ENCODE peak calls at places on chromosomes 11 and 22, in seven cellular contexts. D is naive thymus-derived CD4-positive, alpha-beta T cell; G is WERI-Rb-1; A is neuronal stem cell; T is cardiac muscle cell; H is CD4-positive, alpha-beta T cell; Y is effector memory CD4-positive, alpha-beta T cell. I is an unnamed sample. For H3K9me3, the result is how much of the 10 kb centered on the place peaks cover.

GRCh38 chr22:29093030-29093429 is 20.2 kb downstream of the KREMEN1 start:
- DNase-seq in G (no peak), A (no peak), T (no peak), H (no peak), Y (no peak), D (no peak), I (no peak)

GRCh38 chr11:111665779-111666178 is 63.5 kb downstream of the SIK2 start:
- DNase-seq in A (peak), D (no peak), H (no peak), Y (no peak), G (no peak), T (peak), I (no peak)

GRCh38 chr11:8055111-8055835 is 25.7 kb upstream of the TUB start:
- DNase-seq in D (no peak), H (no peak), A (no peak), T (no peak), Y (no peak), G (no peak), I (no peak)

GRCh38 chr22:45019861-45020655 is 10.3 kb upstream of the PHF21B start:
- DNase-seq in A (no peak), D (no peak), T (no peak), H (no peak), G (no peak), Y (no peak), I (no peak)

GRCh38 chr11:65498727-65498976 is 193 bp upstream of the MALAT1 start:
- DNase-seq in G (no peak), D (no peak), H (no peak), A (no peak), T (no peak), Y (no peak), I (no peak)

GRCh38 chr11:124276081-124276480 is 19.9 kb downstream of the OR8G5 start:
- DNase-seq in G (no peak), Y (no peak), D (no peak), H (no peak), T (no peak), A (no peak), I (no peak)

GRCh38 chr22:36425977-36426523 is 38.3 kb upstream of the MYH9 start:
- DNase-seq in D (no peak), H (no peak), G (peak), A (no peak), T (peak), Y (no peak), I (no peak)

GRCh38 chr11:6413791-6414231 is 5.1 kb downstream of the APBB1 start:
- DNase-seq in T (peak), G (no peak), A (no peak), Y (peak), D (peak), H (peak), I (peak)

GRCh38 chr11:125950696-125951645 is 5.1 kb downstream of the VSIG10L2 start:
- DNase-seq in H (no peak), D (no peak), Y (no peak), G (no peak), T (no peak), A (no peak), I (no peak)

GRCh38 chr11:64654958-64655541 is 64.0 kb downstream of the SLC22A12 start:
- DNase-seq in G (no peak), A (no peak), H (no peak), D (no peak), Y (no peak), T (no peak), I (no peak)

GRCh38 chr22:39352301-39352867 is 2.6 kb downstream of the SYNGR1 start:
- DNase-seq in D (no peak), Y (no peak), H (no peak), G (no peak), A (no peak), T (no peak), I (no peak)

GRCh38 chr11:79244175-79244804 is 196.5 kb downstream of the TENM4 start:
- DNase-seq in D (no peak), T (no peak), A (no peak), Y (no peak), G (peak), H (no peak), I (no peak)

GRCh38 chr22:36166518-36167220 is 6.1 kb upstream of the APOL3 start:
- DNase-seq in Y (peak), D (no peak), A (no peak), G (peak), T (no peak), H (no peak), I (peak)

GRCh38 chr11:18457435-18457834 is 1.8 kb downstream of the LDHAL6A start:
- DNase-seq in G (no peak), H (no peak), A (no peak), D (no peak), T (no peak), Y (no peak), I (no peak)

GRCh38 chr11:12827929-12828812 is 153.9 kb downstream of the TEAD1 start:
- DNase-seq in D (no peak), A (peak), H (no peak), T (peak), Y (no peak), G (no peak), I (no peak)

GRCh38 chr11:66976048-66976467 is 954 bp downstream of the C11orf86 start:
- DNase-seq in T (peak), Y (no peak), D (no peak), A (peak), G (peak), H (no peak), I (no peak)

GRCh38 chr11:86477495-86478155 is 102.9 kb downstream of the CCDC81 start:
- DNase-seq in H (no peak), D (no peak), A (no peak), T (no peak), Y (no peak), G (no peak), I (no peak)

GRCh38 chr22:22609271-22609670 is 35.1 kb upstream of the GGTLC2 start:
- DNase-seq in H (no peak), A (no peak), T (no peak), G (no peak), Y (no peak), D (no peak), I (no peak)

DNA sequence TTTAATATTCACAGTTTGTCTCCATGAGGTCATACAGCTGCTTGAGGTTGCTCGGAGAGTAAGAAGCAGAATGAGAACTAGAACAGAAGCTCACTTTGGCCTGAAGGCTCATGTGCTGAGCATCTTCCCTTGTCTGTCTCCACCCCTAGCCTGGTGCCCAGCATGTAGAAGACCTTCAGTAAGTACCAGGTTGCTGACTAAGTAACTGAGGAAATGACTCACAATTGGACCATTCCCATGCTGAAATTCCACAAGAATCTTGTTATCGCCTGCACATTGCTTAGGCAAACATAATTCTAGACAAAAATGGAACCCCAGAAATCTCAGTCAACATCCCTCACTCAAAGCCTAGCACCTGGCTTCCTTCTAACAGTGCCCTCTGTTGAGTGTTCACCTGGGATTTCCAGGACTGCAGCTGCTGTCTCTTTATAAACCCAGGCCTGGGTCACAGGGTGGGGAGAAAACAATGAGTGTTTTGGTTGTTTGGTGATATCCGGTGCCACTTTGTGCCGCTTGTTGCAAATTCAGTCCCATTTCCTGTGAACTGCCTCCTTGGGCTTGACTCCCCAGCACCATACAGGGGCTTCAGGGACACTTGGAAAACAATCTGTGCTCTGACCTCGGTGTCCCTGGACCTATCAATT is 406.8 kb downstream of the ETS1 start:
- DNase-seq in Y (no peak), H (no peak), T (no peak), G (no peak), D (no peak), A (no peak), I (no peak)
- H3K9me3 ChIP-seq in Y (under half), H (under half), T (under half), G (under half), D (under half), A (under half), I (under half)

GRCh38 chr22:47199261-47199948 is 437.0 kb downstream of the TBC1D22A start:
- DNase-seq in Y (no peak), H (no peak), T (no peak), G (no peak), A (no peak), D (no peak), I (no peak)
- H3K9me3 ChIP-seq in Y (under half), H (under half), T (under half), G (under half), A (under half), D (under half), I (under half)

GRCh38 chr11:91470656-91471055 is 754.0 kb upstream of the FAT3 start:
- DNase-seq in D (no peak), T (no peak), H (no peak), A (no peak), G (no peak), Y (no peak), I (no peak)
- H3K9me3 ChIP-seq in D (under half), T (under half), H (under half), A (under half), G (under half), Y (under half), I (under half)

DNA sequence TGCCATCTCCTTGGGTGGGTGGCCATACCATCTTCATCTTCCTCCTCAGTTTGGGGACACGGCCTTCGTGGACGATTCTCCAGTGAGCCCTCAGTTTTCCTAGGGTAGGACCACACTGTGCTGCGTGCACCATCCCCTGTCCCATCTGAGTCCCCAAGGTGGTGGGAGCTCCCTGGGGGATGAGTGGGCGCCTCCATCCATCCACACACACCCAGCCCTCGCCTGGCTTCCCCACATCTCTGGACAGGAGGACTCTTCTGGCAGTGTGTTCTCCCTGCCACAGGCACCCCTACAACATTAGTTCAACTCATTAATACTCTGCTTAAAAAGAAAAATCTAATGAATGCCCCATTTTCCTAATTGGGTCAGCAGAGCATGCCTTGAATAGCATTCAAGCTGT is 408.5 kb downstream of the SHANK2 start:
- DNase-seq in Y (no peak), H (no peak), G (no peak), A (no peak), D (no peak), T (no peak), I (no peak)
- H3K9me3 ChIP-seq in Y (under half), H (under half), G (under half), A (under half), D (under half), T (under half), I (under half)

GRCh38 chr11:119780264-119780953 is 51.4 kb upstream of the NECTIN1 start:
- DNase-seq in T (no peak), D (no peak), Y (no peak), A (no peak), H (no peak), G (no peak), I (no peak)

GRCh38 chr11:119783466-119784400 is 54.7 kb upstream of the NECTIN1 start:
- DNase-seq in D (no peak), G (no peak), A (no peak), T (no peak), Y (no peak), H (no peak), I (no peak)

GRCh38 chr11:119782673-119783072 is 53.7 kb upstream of the NECTIN1 start:
- DNase-seq in H (no peak), D (no peak), T (peak), A (no peak), Y (no peak), G (peak), I (no peak)

GRCh38 chr11:119779195-119780071 is 50.4 kb upstream of the NECTIN1 start:
- DNase-seq in G (no peak), H (no peak), Y (no peak), T (peak), A (no peak), D (no peak), I (no peak)

DNA sequence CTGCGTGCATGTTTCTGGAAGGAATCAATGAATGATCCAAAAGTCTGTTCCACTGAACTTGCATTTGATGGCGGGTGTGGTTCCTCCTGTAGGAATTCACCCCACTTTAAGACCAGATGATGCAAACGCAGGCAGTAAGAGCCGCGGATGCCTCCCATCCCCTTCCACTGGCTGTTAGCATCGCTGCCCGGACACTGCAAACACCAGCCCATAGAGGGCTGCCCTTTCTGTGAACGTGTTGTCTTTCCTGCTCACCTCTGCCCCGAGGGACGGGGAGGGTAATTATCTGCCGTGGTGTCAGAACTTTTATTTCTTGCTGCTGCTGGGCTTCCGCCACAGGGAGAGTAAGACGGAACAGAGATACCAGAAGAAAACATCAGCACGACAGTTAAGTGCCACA is 53.0 kb upstream of the NECTIN1 start:
- DNase-seq in G (no peak), D (no peak), T (no peak), Y (no peak), A (no peak), H (no peak), I (no peak)
- H3K9me3 ChIP-seq in G (under half), D (under half), T (under half), Y (under half), A (under half), H (under half), I (under half)

GRCh38 chr22:49446145-49446758 is 381.4 kb downstream of the BRD1 start:
- DNase-seq in T (no peak), G (no peak), A (no peak), Y (no peak), H (no peak), D (no peak), I (no peak)
- H3K9me3 ChIP-seq in T (under half), G (under half), A (under half), Y (under half), H (under half), D (under half), I (under half)

DNA sequence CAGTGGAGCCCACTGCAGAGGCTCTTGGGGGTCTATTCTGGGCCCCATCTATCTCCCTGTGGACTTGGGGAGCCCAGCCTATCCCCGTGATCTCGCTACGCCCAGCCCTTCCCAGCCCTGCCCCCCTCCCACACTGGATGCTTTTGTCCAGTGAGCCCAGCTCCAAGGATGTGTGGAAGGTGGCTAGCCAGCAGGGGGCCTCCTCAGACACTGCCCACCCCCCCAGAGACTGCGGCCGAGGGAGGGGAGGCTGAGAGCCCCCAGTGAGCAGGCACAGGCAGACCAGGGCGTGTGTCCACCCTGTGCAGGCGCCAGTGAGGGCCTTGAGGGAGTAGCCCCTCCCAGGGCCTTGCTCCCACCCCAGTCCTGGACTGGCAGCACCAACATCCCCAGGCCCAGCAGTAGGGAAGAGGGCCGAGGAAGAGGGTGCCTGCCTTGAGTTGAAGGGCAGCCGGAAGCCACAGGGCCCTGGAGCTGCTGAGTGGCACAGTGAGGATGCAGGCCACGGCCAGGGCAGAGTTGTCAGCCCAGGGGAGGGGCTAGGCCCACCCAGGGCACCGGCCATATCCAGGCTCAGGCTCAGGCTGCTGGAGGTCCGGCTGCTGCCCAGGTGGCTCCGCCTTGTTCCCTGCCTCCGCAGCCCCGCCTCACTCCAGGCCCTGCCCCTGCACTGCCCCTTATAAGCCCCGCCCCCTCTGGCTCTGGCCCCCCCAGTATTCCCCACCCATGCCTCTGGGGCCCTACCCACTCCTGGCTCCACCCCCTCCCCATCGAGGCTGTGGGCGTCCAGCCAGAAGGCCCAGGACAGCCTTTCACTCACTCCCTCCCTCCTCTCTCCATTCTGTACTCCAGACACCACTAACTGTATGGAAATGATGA is 28.0 kb downstream of the MOB2 start:
- DNase-seq in H (no peak), A (peak), Y (no peak), G (peak), T (peak), D (no peak), I (no peak)
- H3K9me3 ChIP-seq in H (under half), A (under half), Y (under half), G (under half), T (under half), D (under half), I (under half)

I was measured in T-helper 17 cell.